ENCODE peak calls at places on chromosomes 12 and 14, in seven cellular contexts. H is AG04450, D is stomach, F is lower leg skin, U is pancreas, L is astrocyte of the spinal cord, P is cardiac fibroblast. Y is an unnamed sample.

GRCh38 chr12:1529228-1529861 is 65.0 kb downstream of the FBXL14 start:
- DNase-seq in U (no peak), H (no peak), D (no peak), P (no peak), L (no peak), F (peak), Y (no peak)

GRCh38 chr12:75658826-75659823 is 147.7 kb upstream of the KRR1 start:
- DNase-seq in U (no peak), F (no peak), L (peak), D (no peak), P (peak), H (no peak), Y (no peak)

GRCh38 chr12:111426341-111427185 is 20.8 kb downstream of the SH2B3 start:
- DNase-seq in P (peak), D (no peak), F (no peak), H (no peak), U (no peak), L (no peak), Y (no peak)

GRCh38 chr14:88128811-88129210 is 123.9 kb downstream of the GPR65 start:
- DNase-seq in F (no peak), L (no peak), H (no peak), U (no peak), P (peak), D (no peak), Y (no peak)

GRCh38 chr14:49479432-49479831 is 106.7 kb downstream of the RPS29 start:
- DNase-seq in L (peak), U (peak), F (no peak), P (no peak), D (peak), H (no peak), Y (no peak)

GRCh38 chr12:25301798-25302197 is 51.1 kb upstream of the KRAS start:
- DNase-seq in D (no peak), L (no peak), H (no peak), U (no peak), F (no peak), P (peak), Y (no peak)

GRCh38 chr14:65156568-65157366 is 54.5 kb upstream of the MAX start:
- DNase-seq in H (peak), F (peak), U (no peak), P (peak), D (no peak), L (peak), Y (peak)

GRCh38 chr14:95275507-95275906 is 44.2 kb downstream of the CLMN start:
- DNase-seq in D (no peak), F (peak), L (no peak), P (no peak), H (no peak), U (no peak), Y (no peak)

GRCh38 chr12:70367268-70368141 is 1.4 kb downstream of the KCNMB4 start:
- DNase-seq in D (no peak), P (peak), F (no peak), L (peak), U (no peak), H (no peak), Y (no peak)

GRCh38 chr12:114779203-114779602 is 95.2 kb upstream of the TBX3 start:
- DNase-seq in D (no peak), L (no peak), H (no peak), F (no peak), U (no peak), P (no peak), Y (no peak)

GRCh38 chr12:114780746-114781399 is 96.9 kb upstream of the TBX3 start:
- DNase-seq in D (no peak), H (no peak), F (no peak), U (no peak), P (no peak), L (no peak), Y (no peak)

GRCh38 chr12:114779647-114780046 is 95.7 kb upstream of the TBX3 start:
- DNase-seq in L (no peak), F (no peak), P (no peak), D (no peak), H (no peak), U (no peak), Y (no peak)

GRCh38 chr12:114774181-114774580 is 90.2 kb upstream of the TBX3 start:
- DNase-seq in L (peak), F (no peak), P (peak), U (no peak), H (no peak), D (no peak), Y (no peak)

DNA sequence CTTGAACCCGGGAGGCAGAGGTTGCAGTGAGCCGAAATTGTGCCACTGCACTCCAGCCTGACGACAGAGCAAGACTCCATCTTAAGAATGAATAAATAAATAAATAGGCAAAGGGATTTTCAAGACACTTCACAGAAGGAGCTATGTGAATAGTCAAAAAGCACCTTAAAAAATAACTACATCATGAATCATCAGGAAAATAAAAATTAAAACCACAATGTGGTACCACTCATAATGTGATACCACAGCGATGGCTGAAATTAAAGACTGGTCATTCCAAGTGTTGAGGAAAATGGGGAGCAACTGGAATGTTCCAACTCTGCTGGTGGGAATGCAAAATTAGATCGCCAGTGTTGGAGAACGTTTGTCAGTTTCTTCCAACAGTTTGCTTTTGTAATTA is 93.1 kb upstream of the TBX3 start:
- DNase-seq in U (no peak), H (no peak), F (no peak), P (peak), D (no peak), L (peak), Y (no peak)
- TF ChIP-seq CTCF in U (no peak), H (no peak), F (no peak), P (no peak), D (no peak), L (no peak), Y (no peak)

GRCh38 chr12:28998662-28999120 is 150.4 kb upstream of the FAR2 start:
- DNase-seq in P (peak), L (peak), F (no peak), D (no peak), U (no peak), H (peak), Y (peak)
- TF ChIP-seq CTCF in P (peak), L (peak), F (no peak), D (peak), U (no peak), H (peak), Y (peak)

DNA sequence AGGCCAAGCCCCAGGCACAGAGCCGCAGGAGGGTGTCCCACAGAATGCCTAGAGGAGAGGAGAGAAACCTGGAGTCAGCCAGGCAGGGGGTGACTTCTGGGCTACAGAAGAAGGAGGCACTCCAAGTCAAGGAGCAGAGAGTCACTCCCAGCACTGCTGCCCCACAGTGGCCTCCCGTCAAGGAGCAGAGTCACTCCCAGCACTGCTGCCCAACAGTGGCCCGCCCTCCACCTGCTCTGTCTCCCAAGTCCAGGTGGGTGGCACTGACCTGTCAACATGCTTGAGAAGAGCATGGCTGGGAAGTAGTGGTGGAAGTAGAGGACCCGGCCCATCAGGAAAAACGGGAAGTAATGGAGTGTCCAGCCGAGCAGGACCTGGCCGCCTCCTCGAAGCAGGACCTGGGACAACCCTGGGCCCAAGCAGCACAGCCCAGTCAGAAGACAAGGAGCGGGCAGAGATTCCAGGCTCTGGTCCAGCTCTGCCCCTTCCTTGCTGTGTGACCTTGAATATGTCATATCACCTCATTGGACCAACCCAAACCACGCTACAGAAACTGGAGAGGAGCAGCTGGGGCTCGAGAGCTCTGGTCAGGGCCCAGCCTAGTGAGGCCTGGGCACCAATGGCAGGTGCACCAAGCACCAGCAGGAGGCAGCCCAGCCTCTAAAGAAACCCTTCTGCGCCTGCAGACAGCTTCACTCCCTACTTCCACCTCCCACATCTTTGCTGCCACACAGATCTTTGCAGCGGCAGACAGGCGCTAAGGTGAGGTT is 7.6 kb upstream of the NGB start:
- DNase-seq in H (no peak), U (no peak), F (no peak), P (no peak), D (no peak), L (no peak), Y (no peak)
- TF ChIP-seq CTCF in H (no peak), U (no peak), F (no peak), P (no peak), D (no peak), L (no peak), Y (no peak)

DNA sequence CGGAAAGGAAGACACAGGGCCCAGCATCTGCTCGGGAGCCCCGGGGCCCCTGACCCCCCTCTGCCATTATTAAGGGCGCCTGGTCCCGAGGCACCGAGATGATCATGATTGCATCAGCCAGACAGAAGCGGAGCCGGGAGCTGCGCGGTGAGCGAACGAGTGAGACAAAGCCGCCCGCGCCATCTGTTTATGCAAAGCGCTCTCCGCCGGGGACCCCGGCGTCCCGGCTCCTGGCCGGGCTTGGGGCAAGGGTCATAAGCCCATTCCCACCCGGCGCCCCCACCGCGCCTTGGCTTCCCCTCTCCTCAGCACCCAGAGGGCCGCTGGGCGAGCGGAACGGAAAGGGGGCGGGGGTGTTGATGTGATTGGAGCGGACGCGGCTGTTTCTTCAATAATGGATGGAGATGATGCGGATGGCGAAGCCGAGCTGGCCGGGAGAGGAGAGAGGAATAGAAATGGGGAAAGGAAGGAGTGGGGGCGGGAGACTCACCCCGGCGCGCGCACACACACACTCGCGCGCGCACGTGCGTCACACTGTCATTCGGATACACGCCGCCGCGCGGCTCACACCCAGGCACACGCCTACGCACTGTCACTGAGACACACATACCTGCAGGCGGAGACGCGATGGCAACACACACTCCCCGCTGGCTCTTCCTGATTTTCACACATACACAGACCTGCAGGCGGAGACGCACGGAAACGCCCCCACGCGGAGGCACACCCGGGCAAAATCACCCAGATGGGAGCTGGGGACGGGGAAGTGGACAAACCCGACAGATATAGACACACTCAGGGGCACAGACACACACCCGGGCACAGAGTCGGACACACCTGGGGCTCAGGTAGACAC is 10.7 kb downstream of the STAC3 start:
- DNase-seq in U (no peak), D (peak), P (peak), L (peak), F (no peak), H (no peak), Y (no peak)
- TF ChIP-seq CTCF in U (no peak), D (no peak), P (no peak), L (no peak), F (no peak), H (peak), Y (no peak)

DNA sequence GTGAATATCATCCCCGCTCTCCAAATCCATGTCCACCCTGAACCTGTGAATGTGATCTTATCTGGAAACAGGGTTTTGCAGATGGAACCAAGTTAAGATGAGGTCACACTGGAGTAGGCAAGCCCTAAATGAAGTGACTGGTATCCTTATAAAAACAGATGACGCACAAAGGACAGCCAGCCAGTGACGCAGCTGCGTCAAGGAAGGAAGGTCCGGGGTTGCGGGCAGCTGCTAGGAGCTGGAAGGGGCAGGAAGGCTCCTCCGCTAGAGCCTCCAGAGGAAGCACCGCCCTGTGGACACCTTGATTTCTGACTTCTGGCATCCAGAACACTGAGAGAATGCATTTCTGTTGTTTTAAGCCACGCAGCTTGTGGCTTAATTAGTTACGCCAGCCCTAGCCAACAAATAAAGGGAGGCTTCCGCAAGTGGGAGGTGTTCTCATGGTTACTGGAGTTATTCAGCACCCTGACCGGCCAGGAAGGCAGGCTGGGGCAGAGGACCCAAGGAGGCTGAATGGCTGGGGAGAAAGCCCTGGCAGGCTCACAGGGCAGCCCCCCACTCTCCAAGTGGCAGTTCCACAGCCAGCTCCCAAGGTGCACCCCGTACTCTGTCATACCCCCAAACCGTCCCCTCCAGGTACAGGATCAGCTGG is 127.6 kb upstream of the NCOR2 start:
- DNase-seq in F (no peak), L (peak), P (peak), D (no peak), U (no peak), H (no peak), Y (no peak)
- TF ChIP-seq CTCF in F (no peak), L (peak), P (peak), D (no peak), U (no peak), H (no peak), Y (no peak)

GRCh38 chr12:62436164-62436503 is 30.5 kb upstream of the MON2 start:
- DNase-seq in H (no peak), D (no peak), L (no peak), P (no peak), U (peak), F (no peak), Y (no peak)

GRCh38 chr12:62434504-62435336 is 31.9 kb upstream of the MON2 start:
- DNase-seq in F (no peak), H (no peak), P (no peak), L (no peak), U (no peak), D (peak), Y (no peak)

GRCh38 chr12:62438098-62438692 is 28.4 kb upstream of the MON2 start:
- DNase-seq in F (no peak), D (peak), L (peak), H (peak), P (peak), U (peak), Y (peak)

DNA sequence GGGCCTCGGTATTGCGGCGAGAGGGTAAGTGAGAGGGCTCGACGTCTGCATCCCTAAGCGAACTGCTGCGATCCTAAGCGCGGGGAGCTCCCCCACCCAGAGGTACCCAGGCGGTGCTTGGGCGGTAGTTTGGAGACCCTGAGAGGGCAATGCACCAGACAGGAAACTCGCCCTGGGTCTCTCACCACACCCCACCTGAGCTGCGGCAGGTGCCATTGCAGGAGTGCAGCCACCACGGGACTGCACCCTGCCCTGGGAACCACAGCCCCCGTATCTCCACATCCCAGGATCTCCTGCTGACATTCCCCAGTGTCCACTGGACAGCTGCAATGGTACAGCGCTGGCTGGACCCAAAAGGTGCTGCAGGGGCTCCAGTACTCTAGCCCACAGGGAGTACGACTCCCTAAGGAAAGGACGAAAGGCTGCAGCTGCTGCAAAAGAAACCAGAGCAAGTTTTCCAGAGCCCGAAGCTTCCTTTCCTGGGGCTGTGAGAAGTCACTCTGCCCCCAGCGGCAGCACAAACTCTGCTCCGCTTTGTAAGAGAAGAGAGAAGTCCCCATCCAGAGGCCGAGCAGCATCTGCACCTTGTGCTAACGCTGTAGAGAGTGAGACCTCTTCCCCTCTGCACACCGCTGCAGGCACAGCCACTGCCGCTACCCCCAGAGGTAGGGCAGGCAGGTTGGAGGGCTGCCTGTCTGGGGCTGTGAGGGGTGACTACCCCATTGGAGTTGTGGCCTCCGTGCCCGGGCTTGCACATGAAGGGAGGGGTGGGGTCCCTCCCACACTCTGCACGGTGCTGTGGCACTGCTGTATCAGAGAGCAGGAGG is 31.1 kb upstream of the MON2 start:
- DNase-seq in U (peak), D (peak), P (peak), L (peak), F (peak), H (peak), Y (peak)
- TF ChIP-seq CTCF in U (peak), D (peak), P (peak), L (peak), F (no peak), H (peak), Y (peak)

DNA sequence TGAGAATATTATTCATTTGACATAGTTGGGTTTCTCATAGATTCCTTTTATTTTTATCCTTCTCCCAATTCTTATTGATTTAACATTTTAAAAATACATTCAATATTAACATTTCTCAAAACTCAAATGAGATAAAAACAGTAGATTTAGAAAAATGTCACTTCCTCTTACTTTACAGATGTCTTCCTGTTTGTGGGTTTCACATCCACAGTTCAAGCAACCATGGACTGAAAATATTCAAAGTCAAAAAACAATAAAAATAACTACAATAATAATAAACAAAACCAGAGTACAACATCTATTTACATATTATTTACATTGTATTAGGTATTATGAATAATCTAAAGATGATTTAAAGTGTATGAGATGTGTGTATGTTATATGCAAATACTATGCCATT is 111.3 kb upstream of the SLC16A7 start:
- DNase-seq in L (no peak), P (no peak), U (no peak), H (no peak), D (no peak), F (no peak), Y (no peak)
- TF ChIP-seq CTCF in L (no peak), P (no peak), U (no peak), H (no peak), D (no peak), F (no peak), Y (no peak)

DNA sequence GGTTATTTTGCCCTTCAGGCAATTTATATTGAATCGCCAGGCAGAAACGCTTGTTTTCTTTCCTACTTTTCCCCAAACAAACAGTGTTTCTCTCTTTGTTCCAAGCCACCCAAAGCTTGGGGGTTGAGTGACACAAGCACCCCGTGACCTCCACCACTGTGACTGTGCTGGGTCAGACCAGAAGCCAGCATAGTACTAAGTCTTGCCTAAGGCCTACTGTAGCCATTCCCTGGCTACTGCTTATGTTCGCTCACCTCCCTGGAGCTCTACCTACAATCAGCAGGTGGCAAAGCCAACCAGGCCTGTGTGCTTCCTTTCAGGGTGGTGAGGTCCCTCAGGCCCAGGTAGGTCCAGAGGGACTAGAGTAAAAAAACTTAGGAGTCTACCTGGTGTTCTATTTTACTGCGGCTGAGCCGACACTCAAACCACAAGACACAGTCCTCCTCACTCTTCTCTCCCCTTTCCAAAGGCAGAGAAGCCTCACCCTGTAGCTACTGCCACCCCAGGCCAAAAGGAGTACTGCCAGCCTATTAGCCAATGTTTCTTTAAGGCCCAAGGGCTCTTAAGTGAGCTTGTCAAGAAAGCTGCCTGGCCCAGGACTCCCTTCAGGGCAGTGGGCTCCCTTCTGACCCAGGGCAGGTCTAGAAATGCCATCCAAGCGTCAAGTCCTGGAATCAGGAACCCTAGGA is 411.8 kb upstream of the MIS18BP1 start:
- DNase-seq in D (no peak), F (no peak), U (no peak), H (no peak), L (no peak), P (no peak), Y (no peak)
- TF ChIP-seq CTCF in D (no peak), F (no peak), U (no peak), H (no peak), L (peak), P (peak), Y (no peak)

GRCh38 chr14:34982421-34983147 is at the start of gene SRP54:
- DNase-seq in D (peak), U (peak), F (peak), L (peak), H (peak), P (peak), Y (peak)
- TF ChIP-seq CTCF in D (no peak), U (no peak), F (no peak), L (peak), H (peak), P (peak), Y (peak)